ENCODE peak calls at places on chromosomes 16 and 17, in four cellular contexts. I, Z, A and Q are unnamed samples.

GRCh38 chr17:16255481-16255901 is 38.5 kb downstream of the PIGL start:
- DNase-seq in I (no peak), Z (peak; percentile 48), A (peak; percentile 63), Q (no peak)

GRCh38 chr16:70520612-70521297 is 2.6 kb downstream of the COG4 start:
- DNase-seq in A (peak; percentile 68), I (no peak), Z (no peak), Q (peak; percentile 52)

GRCh38 chr16:10240854-10241613 is 58.8 kb upstream of the GRIN2A start:
- DNase-seq in I (no peak), Z (no peak), A (no peak), Q (no peak)

GRCh38 chr16:48099455-48099854 is 56.3 kb downstream of the ABCC12 start:
- DNase-seq in I (no peak), Z (peak; percentile 35), A (peak; percentile 39), Q (peak; percentile 5)

GRCh38 chr16:49409121-49409520 is 35.5 kb downstream of the C16orf78 start:
- DNase-seq in A (no peak), I (no peak), Z (no peak), Q (no peak)

GRCh38 chr16:79284760-79285159 is 315.8 kb downstream of the MAF start:
- DNase-seq in I (no peak), Z (no peak), A (no peak), Q (no peak)

GRCh38 chr16:87602821-87603683 is 744 bp downstream of the JPH3 start:
- DNase-seq in I (no peak), A (no peak), Z (no peak), Q (no peak)

GRCh38 chr17:82031303-82031884 is at the start of gene RAC3:
- DNase-seq in A (peak; percentile 29), I (no peak), Z (no peak), Q (no peak)

GRCh38 chr17:15463363-15463762 is 4.1 kb downstream of the CDRT4 start:
- DNase-seq in I (no peak), A (peak; percentile 68), Z (no peak), Q (peak; percentile 33)

GRCh38 chr16:56807011-56807675 is 57.9 kb upstream of the SLC12A3 start:
- DNase-seq in A (peak; percentile 68), I (no peak), Z (no peak), Q (no peak)

GRCh38 chr16:89670496-89671431 is 13.1 kb downstream of the SPATA33 start:
- DNase-seq in Z (no peak), I (no peak), A (peak; percentile 41), Q (no peak)

GRCh38 chr17:34575182-34575581 is 4.2 kb upstream of the TMEM132E start:
- DNase-seq in A (no peak), Z (no peak), I (no peak), Q (no peak)

GRCh38 chr17:12395733-12396354 is 269.8 kb upstream of the MYOCD start:
- DNase-seq in I (no peak), Z (no peak), A (peak; percentile 6), Q (peak; percentile 35)

GRCh38 chr16:48129926-48130325 is 25.9 kb downstream of the ABCC12 start:
- DNase-seq in Z (no peak), A (no peak), I (no peak), Q (no peak)

DNA sequence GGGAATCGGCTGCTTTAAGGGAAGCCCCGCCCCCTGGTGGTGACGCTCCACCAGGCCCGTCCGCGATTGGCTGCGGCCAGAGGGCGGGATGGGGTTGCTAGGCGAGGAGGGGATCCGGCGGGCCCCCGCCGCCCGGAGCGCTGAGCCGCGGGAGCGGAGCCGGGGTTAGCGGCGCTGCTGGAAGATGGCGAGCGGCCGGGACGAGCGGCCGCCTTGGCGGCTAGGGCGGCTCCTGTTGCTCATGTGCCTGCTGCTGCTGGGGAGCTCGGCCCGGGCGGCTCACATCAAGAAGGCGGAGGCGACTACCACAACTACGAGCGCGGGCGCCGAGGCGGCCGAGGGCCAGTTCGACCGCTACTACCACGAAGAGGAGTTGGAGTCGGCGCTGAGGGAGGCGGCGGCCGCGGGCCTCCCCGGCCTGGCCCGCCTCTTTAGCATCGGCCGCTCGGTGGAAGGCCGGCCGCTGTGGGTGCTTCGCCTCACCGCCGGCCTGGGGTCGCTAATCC is at the start of gene CPD:
- DNase-seq in Z (peak; percentile 98), I (peak; percentile 97), A (peak; percentile 95), Q (peak; percentile 89)
- TF ChIP-seq CTCF in Z (peak; percentile 22), I (no peak), A (no peak), Q (no peak)

GRCh38 chr16:81713295-81713772 is 65.8 kb upstream of the PLCG2 start:
- DNase-seq in I (no peak), A (no peak), Z (no peak), Q (no peak)
- TF ChIP-seq CTCF in I (no peak), A (no peak), Z (no peak), Q (peak; percentile 2)

DNA sequence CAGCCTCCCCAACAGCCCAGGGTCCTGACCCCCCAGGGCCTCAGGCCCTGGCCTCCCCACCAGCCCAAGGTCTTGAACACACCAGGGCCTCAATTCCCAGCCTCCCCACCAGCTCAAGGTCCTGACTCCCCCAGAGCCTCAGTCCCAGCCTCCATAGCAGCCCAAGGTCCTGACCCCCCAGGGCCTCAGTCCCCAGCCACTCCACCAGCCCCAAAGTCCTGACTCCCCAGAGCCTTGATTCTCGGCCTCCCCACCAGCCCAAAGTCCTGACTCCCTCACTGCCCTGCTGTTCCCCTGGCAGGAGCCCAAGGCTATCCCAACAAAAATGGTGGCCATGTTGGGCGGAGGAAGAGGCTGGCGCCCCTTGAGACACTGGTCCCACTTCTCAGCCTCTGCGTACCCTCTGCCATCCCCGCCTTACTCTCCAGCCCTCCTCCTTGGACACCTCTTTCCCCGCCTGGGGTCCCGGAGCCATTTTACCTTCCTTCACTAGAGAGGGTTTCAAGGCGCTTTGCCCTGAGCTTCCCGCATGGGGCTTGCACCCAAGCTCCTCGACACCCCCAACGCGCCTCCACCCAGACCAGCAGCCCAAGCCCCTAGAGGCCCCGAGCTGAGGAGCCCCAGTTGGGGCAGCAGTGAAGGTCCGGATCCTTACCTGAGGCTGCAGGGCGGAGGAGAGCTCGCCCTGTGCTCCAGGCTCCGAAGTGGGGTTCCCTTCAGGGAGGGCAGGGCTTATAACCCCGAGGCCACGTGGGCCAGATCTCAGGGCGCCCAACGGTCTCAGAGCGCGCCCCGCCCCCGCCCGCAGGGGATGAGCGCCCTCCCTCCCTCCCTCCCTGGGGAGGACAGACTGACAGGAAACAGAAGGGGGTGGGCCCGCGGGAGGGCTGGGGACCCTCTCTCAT is 3.5 kb upstream of the TSPOAP1 start:
- DNase-seq in I (peak; percentile 88), A (no peak), Z (peak; percentile 67), Q (no peak)
- TF ChIP-seq CTCF in I (no peak), A (no peak), Z (no peak), Q (no peak)

GRCh38 chr16:50706250-50706649 is 12.8 kb downstream of the NOD2 start:
- DNase-seq in Z (no peak), I (no peak), A (no peak), Q (no peak)
- TF ChIP-seq CTCF in Z (no peak), I (no peak), A (no peak), Q (no peak)

GRCh38 chr17:41996855-41997164 is 20.4 kb downstream of the DNAJC7 start:
- DNase-seq in I (no peak), A (no peak), Z (no peak), Q (no peak)
- TF ChIP-seq CTCF in I (no peak), A (no peak), Z (no peak), Q (no peak)

GRCh38 chr17:48637323-48638260 is 11.4 kb upstream of the HOXB9 start:
- DNase-seq in I (no peak), A (peak; percentile 59), Z (no peak), Q (no peak)

GRCh38 chr17:48633266-48633816 is 7.2 kb upstream of the HOXB9 start:
- DNase-seq in Z (no peak), I (no peak), A (no peak), Q (no peak)

GRCh38 chr17:48634446-48635208 is 8.5 kb upstream of the HOXB9 start:
- DNase-seq in I (no peak), A (no peak), Z (no peak), Q (no peak)

GRCh38 chr17:48639136-48639535 is 13.0 kb upstream of the HOXB9 start:
- DNase-seq in Z (no peak), I (no peak), A (no peak), Q (no peak)

GRCh38 chr17:48636177-48637018 is 10.2 kb upstream of the HOXB9 start:
- DNase-seq in A (peak; percentile 59), Z (peak; percentile 52), I (no peak), Q (no peak)
- TF ChIP-seq CTCF in A (peak; percentile 48), Z (peak; percentile 50), I (no peak), Q (peak; percentile 67)